ENCODE peak calls at places on chromosome 4, in nine cellular contexts. N is GM04504; C is psoas muscle; G is activated T-cell treated with anti-CD3 and anti-CD28 coated beads for 48 hours; H is activated naive CD4-positive, alpha-beta T cell treated with anti-CD3 and anti-CD28 coated beads for 36 hours; W is activated gamma-delta T cell treated with anti-CD3 and anti-CD28 coated beads, Interleukin-2, amount 50 U/mL, for 16 hours; R is fibroblast of the conjunctiva; X is activated CD4-positive, CD25-positive, alpha-beta regulatory T cell; L is germinal center. O is an unnamed sample.

GRCh38 chr4:150849016-150849415 is 166.1 kb downstream of the LRBA start:
- DNase-seq in N (no peak), C (no peak), G (no peak), H (no peak), W (no peak), R (no peak), X (no peak), L (no peak), O (no peak)

GRCh38 chr4:102535398-102536082 is 34.4 kb downstream of the NFKB1 start:
- DNase-seq in N (peak; percentile 9), C (no peak), G (no peak), H (no peak), W (no peak), R (peak; percentile 6), X (no peak), L (no peak), O (no peak)

GRCh38 chr4:144355809-144356757 is 215.6 kb upstream of the GYPA start:
- DNase-seq in N (peak; percentile 34), C (no peak), G (no peak), H (peak; percentile 15), W (no peak), R (peak; percentile 59), X (no peak), L (no peak), O (peak; percentile 44)

GRCh38 chr4:182578402-182578801 is 335.2 kb downstream of the TENM3 start:
- DNase-seq in N (peak; percentile 29), C (no peak), G (no peak), H (no peak), W (no peak), R (no peak), X (no peak), L (no peak), O (peak; percentile 33)

GRCh38 chr4:144288011-144288903 is 147.7 kb upstream of the GYPA start:
- DNase-seq in N (no peak), C (no peak), G (no peak), H (no peak), W (no peak), R (no peak), X (no peak), L (no peak), O (no peak)

GRCh38 chr4:73770917-73771316 is 30.5 kb downstream of the CXCL8 start:
- DNase-seq in N (no peak), C (no peak), G (no peak), H (no peak), W (no peak), R (no peak), X (no peak), L (no peak), O (no peak)

GRCh38 chr4:98929341-98930267 is 671 bp upstream of the EIF4E start:
- DNase-seq in N (peak; percentile 93), C (peak; percentile 74), G (peak; percentile 44), H (peak; percentile 80), W (peak; percentile 14), R (peak; percentile 81), X (peak; percentile 15), L (peak; percentile 29), O (peak; percentile 91)

GRCh38 chr4:86338989-86339388 is 20.9 kb downstream of the MAPK10 start:
- DNase-seq in N (peak; percentile 72), C (no peak), G (no peak), H (no peak), W (no peak), R (peak; percentile 68), X (no peak), L (no peak), O (peak; percentile 72)

GRCh38 chr4:56739104-56739777 is 58.1 kb upstream of the HOPX start:
- DNase-seq in N (no peak), C (no peak), G (no peak), H (no peak), W (no peak), R (no peak), X (no peak), L (no peak), O (no peak)

GRCh38 chr4:131650951-131651350 is 1498.1 kb upstream of the PCDH10 start:
- DNase-seq in N (no peak), C (no peak), G (no peak), H (no peak), W (no peak), R (no peak), X (no peak), L (no peak), O (no peak)

GRCh38 chr4:38298868-38299713 is 338.9 kb downstream of the PTTG2 start:
- DNase-seq in N (no peak), C (no peak), G (no peak), H (no peak), W (no peak), R (no peak), X (no peak), L (no peak), O (no peak)

GRCh38 chr4:15031993-15032660 is 29.8 kb downstream of the CPEB2 start:
- DNase-seq in N (no peak), C (no peak), G (no peak), H (no peak), W (no peak), R (no peak), X (no peak), L (no peak), O (no peak)

GRCh38 chr4:141473952-141474351 is 162.4 kb upstream of the IL15 start:
- DNase-seq in N (peak; percentile 81), C (no peak), G (no peak), H (no peak), W (no peak), R (peak; percentile 23), X (no peak), L (no peak), O (peak; percentile 62)

GRCh38 chr4:102815981-102816380 is 11.4 kb downstream of the UBE2D3 start:
- DNase-seq in N (peak; percentile 60), C (no peak), G (no peak), H (no peak), W (no peak), R (peak; percentile 61), X (no peak), L (no peak), O (peak; percentile 76)

GRCh38 chr4:124936427-124936826 is 223.9 kb upstream of the ANKRD50 start:
- DNase-seq in N (peak; percentile 56), C (peak; percentile 19), G (no peak), H (no peak), W (no peak), R (peak; percentile 61), X (no peak), L (no peak), O (no peak)